ENCODE peak calls at places on chromosomes 16 and 17, in eight cellular contexts. M is activated CD4-positive, CD25-positive, alpha-beta regulatory T cell; O is effector memory CD4-positive, alpha-beta T cell; F is aorta; C is NCI-H774; E is activated CD4-positive, alpha-beta T cell treated with anti-CD3 and anti-CD28 coated beads, Interleukin-2, amount 10 ng/mL, durations not matched to agents 7 days and 5 days; Z is NB4; D is stimulated activated CD8-positive, alpha-beta memory T cell treated with anti-CD3 and anti-CD28 coated beads, Interleukin-15, amount 100 ng/mL, for 24 hours. V is an unnamed sample.

GRCh38 chr16:72256398-72257048 is 84.6 kb upstream of the PMFBP1 start:
- DNase-seq in M (no peak), O (no peak), F (no peak), C (no peak), E (no peak), Z (no peak), D (no peak), V (no peak)

GRCh38 chr17:61775364-61775763 is 88.0 kb downstream of the BRIP1 start:
- DNase-seq in M (no peak), O (no peak), F (no peak), C (no peak), E (no peak), Z (no peak), D (no peak), V (no peak)

GRCh38 chr16:73197598-73197997 is 149.7 kb upstream of the ZFHX3 start:
- DNase-seq in M (no peak), O (no peak), F (no peak), C (no peak), E (no peak), Z (no peak), D (no peak), V (no peak)

GRCh38 chr16:49468611-49469322 is 95.2 kb downstream of the C16orf78 start:
- DNase-seq in M (no peak), O (no peak), F (no peak), C (no peak), E (no peak), Z (no peak), D (no peak), V (no peak)

GRCh38 chr17:70767102-70767701 is 597.9 kb downstream of the KCNJ2 start:
- DNase-seq in M (no peak), O (no peak), F (no peak), C (peak; percentile 56), E (no peak), Z (peak; percentile 40), D (no peak), V (peak; percentile 27)

GRCh38 chr16:69240336-69240735 is 53.4 kb downstream of the SNTB2 start:
- DNase-seq in M (no peak), O (no peak), F (no peak), C (no peak), E (no peak), Z (no peak), D (no peak), V (no peak)

GRCh38 chr16:84052071-84052622 is 9.6 kb upstream of the SLC38A8 start:
- DNase-seq in M (no peak), O (no peak), F (peak; percentile 63), C (no peak), E (no peak), Z (no peak), D (no peak), V (no peak)

GRCh38 chr17:69523252-69523861 is 108.9 kb downstream of the MAP2K6 start:
- DNase-seq in M (no peak), O (no peak), F (no peak), C (peak; percentile 67), E (peak; percentile 28), Z (peak; percentile 44), D (no peak), V (peak; percentile 32)

GRCh38 chr17:45814622-45815606 is 29.8 kb upstream of the SPPL2C start:
- DNase-seq in M (no peak), O (no peak), F (no peak), C (no peak), E (no peak), Z (no peak), D (no peak), V (no peak)

GRCh38 chr16:24821129-24821528 is 24.6 kb upstream of the SLC5A11 start:
- DNase-seq in M (no peak), O (no peak), F (no peak), C (no peak), E (no peak), Z (no peak), D (no peak), V (no peak)

GRCh38 chr17:63925615-63926014 is 6.5 kb downstream of the CD79B start:
- DNase-seq in M (no peak), O (no peak), F (no peak), C (no peak), E (no peak), Z (peak; percentile 55), D (no peak), V (no peak)

GRCh38 chr16:77434365-77435239 is at the start of gene ADAMTS18:
- DNase-seq in M (no peak), O (no peak), F (peak; percentile 72), C (no peak), E (no peak), Z (no peak), D (no peak), V (peak; percentile 13)

GRCh38 chr16:67883146-67883871 is 1.4 kb upstream of the NRN1L start:
- DNase-seq in M (no peak), O (no peak), F (no peak), C (no peak), E (no peak), Z (no peak), D (no peak), V (no peak)

GRCh38 chr16:70652322-70652721 is 6.0 kb downstream of the IL34 start:
- DNase-seq in M (no peak), O (no peak), F (no peak), C (no peak), E (no peak), Z (no peak), D (no peak), V (no peak)

GRCh38 chr16:26658486-26658885 is 408.2 kb upstream of the C16orf82 start:
- DNase-seq in M (no peak), O (no peak), F (no peak), C (no peak), E (no peak), Z (no peak), D (no peak), V (no peak)